ENCODE peak calls at places on chromosomes 12 and 14, in four cellular contexts. R, L, D and B are unnamed samples.

GRCh38 chr14:93430889-93431670 is at the start of gene UNC79:
- DNase-seq in R (no peak), L (peak), D (no peak), B (no peak)

GRCh38 chr12:58159941-58160340 is 218.6 kb downstream of the ATP23 start:
- DNase-seq in R (no peak), L (no peak), D (no peak), B (no peak)

GRCh38 chr14:84074626-84075025 is 1455.3 kb upstream of the FLRT2 start:
- DNase-seq in R (no peak), L (no peak), D (no peak), B (no peak)

GRCh38 chr14:36967892-36968555 is 204.4 kb downstream of the SLC25A21 start:
- DNase-seq in R (no peak), L (no peak), D (no peak), B (no peak)

GRCh38 chr14:92880851-92881250 is 42.1 kb upstream of the CHGA start:
- DNase-seq in R (no peak), L (peak), D (no peak), B (no peak)

GRCh38 chr12:467591-467990 is 7.9 kb downstream of the B4GALNT3 start:
- DNase-seq in R (no peak), L (no peak), D (no peak), B (no peak)

GRCh38 chr14:38279556-38279955 is 23.7 kb upstream of the CLEC14A start:
- DNase-seq in R (no peak), L (no peak), D (no peak), B (no peak)

GRCh38 chr14:92884410-92884809 is 38.5 kb upstream of the CHGA start:
- DNase-seq in R (no peak), L (no peak), D (no peak), B (no peak)

GRCh38 chr12:55906056-55906455 is 21.6 kb downstream of the PYM1 start:
- DNase-seq in R (no peak), L (no peak), D (no peak), B (no peak)

GRCh38 chr12:49642370-49642802 is 19.0 kb downstream of the PRPF40B start:
- DNase-seq in R (no peak), L (no peak), D (no peak), B (peak)

GRCh38 chr14:49019467-49020100 is 566.6 kb downstream of the RPS29 start:
- DNase-seq in R (no peak), L (no peak), D (no peak), B (no peak)

DNA sequence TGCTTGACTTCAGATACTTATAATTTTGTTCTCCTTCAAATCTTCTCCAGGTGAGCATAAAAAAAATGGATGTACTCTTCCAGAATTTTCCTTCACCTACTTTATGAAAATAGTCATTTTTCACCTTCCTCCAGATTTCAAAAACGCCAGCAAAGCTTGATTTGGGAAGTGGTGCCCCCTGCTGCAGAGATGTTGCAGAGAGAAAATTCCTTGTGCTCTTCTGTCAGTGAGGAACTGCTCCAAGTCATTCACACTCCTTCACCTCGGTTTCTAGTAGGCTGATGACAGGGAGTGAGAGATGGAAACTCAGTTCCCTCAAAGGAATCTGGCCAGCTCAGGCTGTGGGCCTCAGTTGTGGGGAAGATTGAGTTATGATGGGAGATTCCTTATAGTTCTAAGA is 24.2 kb upstream of the RNASE3 start:
- DNase-seq in R (no peak), L (no peak), D (no peak), B (no peak)
- TF ChIP-seq CTCF in R (peak), L (peak), D (no peak), B (no peak)

GRCh38 chr14:58701576-58701975 is 63.8 kb downstream of the DACT1 start:
- DNase-seq in R (no peak), L (no peak), D (no peak), B (no peak)

GRCh38 chr14:58699656-58700055 is 61.9 kb downstream of the DACT1 start:
- DNase-seq in R (no peak), L (no peak), D (no peak), B (no peak)

GRCh38 chr14:58702466-58703148 is 64.8 kb downstream of the DACT1 start:
- DNase-seq in R (no peak), L (no peak), D (no peak), B (no peak)

GRCh38 chr14:58703149-58703509 is 65.4 kb downstream of the DACT1 start:
- DNase-seq in R (no peak), L (no peak), D (peak), B (peak)

GRCh38 chr14:58701156-58701555 is 63.4 kb downstream of the DACT1 start:
- DNase-seq in R (no peak), L (no peak), D (no peak), B (no peak)
- H3K4me3 ChIP-seq in R (no peak), L (no peak), D (no peak), B (no peak)

DNA sequence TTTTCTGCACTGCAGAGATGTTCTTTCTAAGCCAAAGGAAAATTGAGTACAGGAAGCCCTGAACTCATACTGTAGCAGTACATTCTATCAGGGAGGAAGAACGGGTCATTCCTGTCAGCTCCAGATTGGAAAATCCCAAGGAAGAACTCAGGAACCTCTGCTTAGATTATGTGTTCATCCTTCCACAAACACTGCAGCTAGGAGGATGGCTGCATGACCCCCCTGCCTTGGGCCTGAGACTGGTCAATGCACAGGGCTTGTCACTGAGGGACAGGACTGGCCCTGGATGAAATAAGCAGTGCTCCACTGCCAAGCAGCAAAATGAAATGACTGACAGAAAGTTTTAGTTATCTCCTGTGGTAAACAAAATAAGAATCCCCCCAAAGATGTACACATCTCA is 1406.8 kb upstream of the TMEM132C start:
- DNase-seq in R (no peak), L (peak), D (no peak), B (no peak)
- TF ChIP-seq CTCF in R (no peak), L (no peak), D (no peak), B (no peak)

GRCh38 chr12:111443586-111443985 is 37.9 kb downstream of the SH2B3 start:
- DNase-seq in R (no peak), L (no peak), D (peak), B (peak)

GRCh38 chr12:111446044-111446581 is 40.4 kb downstream of the SH2B3 start:
- DNase-seq in R (peak), L (peak), D (peak), B (peak)

GRCh38 chr12:111445311-111446043 is 39.8 kb downstream of the SH2B3 start:
- DNase-seq in R (no peak), L (no peak), D (peak), B (no peak)

GRCh38 chr12:111444314-111444705 is 38.6 kb downstream of the SH2B3 start:
- DNase-seq in R (no peak), L (no peak), D (peak), B (no peak)

GRCh38 chr12:111444706-111445310 is 39.1 kb downstream of the SH2B3 start:
- DNase-seq in R (no peak), L (peak), D (peak), B (peak)
- H3K4me3 ChIP-seq in R (no peak), L (no peak), D (no peak), B (no peak)

DNA sequence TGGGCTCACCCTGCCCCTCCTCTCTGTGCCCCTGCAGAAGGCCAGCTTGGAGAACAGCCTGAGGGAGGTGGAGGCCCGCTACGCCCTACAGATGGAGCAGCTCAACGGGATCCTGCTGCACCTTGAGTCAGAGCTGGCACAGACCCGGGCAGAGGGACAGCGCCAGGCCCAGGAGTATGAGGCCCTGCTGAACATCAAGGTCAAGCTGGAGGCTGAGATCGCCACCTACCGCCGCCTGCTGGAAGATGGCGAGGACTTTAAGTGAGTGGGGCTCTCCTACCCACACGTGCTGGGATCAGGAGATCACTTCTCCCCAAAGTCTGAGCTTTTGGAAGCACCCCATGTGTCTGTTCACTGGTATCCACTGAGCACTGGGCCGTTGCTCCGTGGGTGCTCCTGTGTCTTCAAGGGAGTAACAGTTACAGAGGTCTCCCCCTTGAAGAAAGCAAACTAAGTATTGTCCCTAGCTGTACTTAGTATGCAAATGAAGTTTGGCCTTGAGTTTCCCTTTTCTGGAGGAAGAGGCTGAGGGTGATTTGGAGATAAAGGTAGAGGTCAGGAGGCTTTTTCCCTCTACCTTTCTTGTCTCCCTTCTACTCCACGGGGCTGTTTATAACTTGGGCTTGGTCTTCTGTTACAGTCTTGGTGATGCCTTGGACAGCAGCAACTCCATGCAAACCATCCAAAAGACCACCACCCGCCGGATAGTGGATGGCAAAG is 3.3 kb downstream of the KRT18 start:
- DNase-seq in R (no peak), L (no peak), D (peak), B (no peak)
- TF ChIP-seq CTCF in R (no peak), L (peak), D (peak), B (peak)

GRCh38 chr14:95514131-95515079 is 2.0 kb downstream of the SYNE3 start:
- DNase-seq in R (no peak), L (no peak), D (no peak), B (no peak)
- H3K4me3 ChIP-seq in R (no peak), L (no peak), D (peak), B (no peak)

DNA sequence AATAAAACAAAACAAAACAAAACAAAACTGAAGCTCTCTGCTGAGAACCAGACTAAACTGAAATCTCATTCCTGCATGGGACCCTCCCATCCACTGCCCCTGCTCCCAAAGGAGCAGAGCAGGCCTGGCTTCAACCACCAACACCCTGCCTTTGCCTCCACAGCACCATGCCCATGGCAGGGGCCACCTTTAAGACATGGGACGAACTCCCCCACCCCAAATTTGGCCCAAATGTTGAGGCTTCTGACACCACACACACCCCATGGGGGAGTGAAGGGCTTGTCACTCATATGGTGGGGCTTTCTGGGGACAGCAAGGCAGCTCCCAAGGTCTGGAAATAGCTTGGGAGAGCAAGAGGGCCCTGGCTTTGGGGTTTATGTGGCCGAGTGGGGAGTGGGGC is 177.2 kb downstream of the KIF26A start:
- DNase-seq in R (no peak), L (no peak), D (peak), B (peak)
- TF ChIP-seq CTCF in R (no peak), L (no peak), D (no peak), B (no peak)

GRCh38 chr14:68815288-68816182 is 22.7 kb upstream of the ZFP36L1 start:
- DNase-seq in R (no peak), L (no peak), D (no peak), B (no peak)
- H3K4me3 ChIP-seq in R (peak), L (peak), D (peak), B (peak)

GRCh38 chr14:80628547-80628946 is 313.0 kb downstream of the CEP128 start:
- DNase-seq in R (no peak), L (no peak), D (peak), B (no peak)
- TF ChIP-seq CTCF in R (no peak), L (no peak), D (no peak), B (no peak)

GRCh38 chr12:64781374-64782029 is 22.3 kb upstream of the GNS start:
- DNase-seq in R (no peak), L (no peak), D (peak), B (peak)
- H3K4me3 ChIP-seq in R (no peak), L (peak), D (peak), B (peak)